ENCODE peak calls at places on chromosome 4, in eight cellular contexts. One of them, this sample, is unnamed.

GRCh38 chr4:7904108-7904516 is 35.5 kb downstream of the AFAP1 start:
- DNase-seq in central memory CD4-positive, alpha-beta T cell: no peak
- DNase-seq in SW 1271: no peak
- DNase-seq in kidney epithelial cell: no peak
- DNase-seq in astrocyte of the hippocampus: peak; percentile 89
- DNase-seq in amygdala: no peak
- DNase-seq in T-helper 2 cell: no peak
- DNase-seq in stomach: no peak
- DNase-seq in this sample: peak; percentile 55

GRCh38 chr4:98905834-98906233 is 23.1 kb downstream of the EIF4E start:
- DNase-seq in central memory CD4-positive, alpha-beta T cell: no peak
- DNase-seq in SW 1271: no peak
- DNase-seq in kidney epithelial cell: no peak
- DNase-seq in astrocyte of the hippocampus: peak; percentile 36
- DNase-seq in amygdala: no peak
- DNase-seq in T-helper 2 cell: no peak
- DNase-seq in stomach: no peak
- DNase-seq in this sample: no peak

GRCh38 chr4:152921284-152921683 is 14.8 kb upstream of the FHDC1 start:
- DNase-seq in central memory CD4-positive, alpha-beta T cell: no peak
- DNase-seq in SW 1271: no peak
- DNase-seq in kidney epithelial cell: no peak
- DNase-seq in astrocyte of the hippocampus: no peak
- DNase-seq in amygdala: no peak
- DNase-seq in T-helper 2 cell: no peak
- DNase-seq in stomach: no peak
- DNase-seq in this sample: no peak

GRCh38 chr4:1238676-1239000 is 10.3 kb downstream of the CTBP1 start:
- DNase-seq in central memory CD4-positive, alpha-beta T cell: no peak
- DNase-seq in SW 1271: no peak
- DNase-seq in kidney epithelial cell: no peak
- DNase-seq in astrocyte of the hippocampus: no peak
- DNase-seq in amygdala: no peak
- DNase-seq in T-helper 2 cell: no peak
- DNase-seq in stomach: no peak
- DNase-seq in this sample: no peak

GRCh38 chr4:94452476-94453300 is 946 bp downstream of the PDLIM5 start:
- DNase-seq in central memory CD4-positive, alpha-beta T cell: no peak
- DNase-seq in SW 1271: peak; percentile 2
- DNase-seq in kidney epithelial cell: peak; percentile 70
- DNase-seq in astrocyte of the hippocampus: peak; percentile 88
- DNase-seq in amygdala: peak; percentile 17
- DNase-seq in T-helper 2 cell: no peak
- DNase-seq in stomach: peak; percentile 83
- DNase-seq in this sample: peak; percentile 74

GRCh38 chr4:159048166-159048886 is 54.6 kb upstream of the RAPGEF2 start:
- DNase-seq in central memory CD4-positive, alpha-beta T cell: no peak
- DNase-seq in SW 1271: no peak
- DNase-seq in kidney epithelial cell: peak; percentile 38
- DNase-seq in astrocyte of the hippocampus: peak; percentile 93
- DNase-seq in amygdala: no peak
- DNase-seq in T-helper 2 cell: no peak
- DNase-seq in stomach: peak; percentile 77
- DNase-seq in this sample: peak; percentile 53

GRCh38 chr4:8765631-8766590 is 105.7 kb downstream of the HMX1 start:
- DNase-seq in central memory CD4-positive, alpha-beta T cell: no peak
- DNase-seq in SW 1271: no peak
- DNase-seq in kidney epithelial cell: no peak
- DNase-seq in astrocyte of the hippocampus: no peak
- DNase-seq in amygdala: no peak
- DNase-seq in T-helper 2 cell: peak; percentile 2
- DNase-seq in stomach: no peak
- DNase-seq in this sample: no peak

GRCh38 chr4:8601556-8601955 is 9.0 kb downstream of the CPZ start:
- DNase-seq in central memory CD4-positive, alpha-beta T cell: no peak
- DNase-seq in SW 1271: no peak
- DNase-seq in kidney epithelial cell: no peak
- DNase-seq in astrocyte of the hippocampus: no peak
- DNase-seq in amygdala: no peak
- DNase-seq in T-helper 2 cell: no peak
- DNase-seq in stomach: no peak
- DNase-seq in this sample: no peak

GRCh38 chr4:120694973-120695372 is 227.6 kb downstream of the PRDM5 start:
- DNase-seq in central memory CD4-positive, alpha-beta T cell: no peak
- DNase-seq in SW 1271: peak; percentile 2
- DNase-seq in kidney epithelial cell: peak; percentile 21
- DNase-seq in astrocyte of the hippocampus: peak; percentile 66
- DNase-seq in amygdala: no peak
- DNase-seq in T-helper 2 cell: no peak
- DNase-seq in stomach: no peak
- DNase-seq in this sample: peak; percentile 76

GRCh38 chr4:144820706-144821105 is 174.8 kb downstream of the HHIP start:
- DNase-seq in central memory CD4-positive, alpha-beta T cell: no peak
- DNase-seq in SW 1271: no peak
- DNase-seq in kidney epithelial cell: no peak
- DNase-seq in astrocyte of the hippocampus: peak; percentile 71
- DNase-seq in amygdala: no peak
- DNase-seq in T-helper 2 cell: no peak
- DNase-seq in stomach: no peak
- DNase-seq in this sample: peak; percentile 62

GRCh38 chr4:1628892-1629703 is 55.0 kb downstream of the FAM53A start:
- DNase-seq in central memory CD4-positive, alpha-beta T cell: peak; percentile 51
- DNase-seq in SW 1271: no peak
- DNase-seq in kidney epithelial cell: no peak
- DNase-seq in astrocyte of the hippocampus: peak; percentile 72
- DNase-seq in amygdala: no peak
- DNase-seq in T-helper 2 cell: peak; percentile 57
- DNase-seq in stomach: peak; percentile 75
- DNase-seq in this sample: no peak

GRCh38 chr4:69760455-69760854 is at the start of gene SULT1B1:
- DNase-seq in central memory CD4-positive, alpha-beta T cell: peak; percentile 65
- DNase-seq in SW 1271: no peak
- DNase-seq in kidney epithelial cell: no peak
- DNase-seq in astrocyte of the hippocampus: peak; percentile 4
- DNase-seq in amygdala: no peak
- DNase-seq in T-helper 2 cell: no peak
- DNase-seq in stomach: peak; percentile 58
- DNase-seq in this sample: peak; percentile 47

GRCh38 chr4:60746172-60746571 is 454.0 kb upstream of the ADGRL3 start:
- DNase-seq in central memory CD4-positive, alpha-beta T cell: no peak
- DNase-seq in SW 1271: no peak
- DNase-seq in kidney epithelial cell: no peak
- DNase-seq in astrocyte of the hippocampus: no peak
- DNase-seq in amygdala: no peak
- DNase-seq in T-helper 2 cell: no peak
- DNase-seq in stomach: no peak
- DNase-seq in this sample: no peak

GRCh38 chr4:15410750-15411149 is 17.1 kb upstream of the C1QTNF7 start:
- DNase-seq in central memory CD4-positive, alpha-beta T cell: peak; percentile 6
- DNase-seq in SW 1271: no peak
- DNase-seq in kidney epithelial cell: no peak
- DNase-seq in astrocyte of the hippocampus: no peak
- DNase-seq in amygdala: no peak
- DNase-seq in T-helper 2 cell: no peak
- DNase-seq in stomach: no peak
- DNase-seq in this sample: no peak

GRCh38 chr4:664713-665231 is 9.3 kb downstream of the ATP5ME start:
- DNase-seq in central memory CD4-positive, alpha-beta T cell: no peak
- DNase-seq in SW 1271: no peak
- DNase-seq in kidney epithelial cell: no peak
- DNase-seq in astrocyte of the hippocampus: no peak
- DNase-seq in amygdala: no peak
- DNase-seq in T-helper 2 cell: peak; percentile 1
- DNase-seq in stomach: no peak
- DNase-seq in this sample: no peak

GRCh38 chr4:184444215-184444952 is 30.0 kb downstream of the IRF2 start:
- DNase-seq in central memory CD4-positive, alpha-beta T cell: no peak
- DNase-seq in SW 1271: no peak
- DNase-seq in kidney epithelial cell: no peak
- DNase-seq in astrocyte of the hippocampus: peak; percentile 47
- DNase-seq in amygdala: no peak
- DNase-seq in T-helper 2 cell: no peak
- DNase-seq in stomach: no peak
- DNase-seq in this sample: no peak

GRCh38 chr4:73446336-73446938 is 10.4 kb downstream of the AFP start:
- DNase-seq in central memory CD4-positive, alpha-beta T cell: no peak
- DNase-seq in SW 1271: no peak
- DNase-seq in kidney epithelial cell: no peak
- DNase-seq in astrocyte of the hippocampus: peak; percentile 46
- DNase-seq in amygdala: no peak
- DNase-seq in T-helper 2 cell: no peak
- DNase-seq in stomach: no peak
- DNase-seq in this sample: no peak

GRCh38 chr4:68906238-68907137 is 45.1 kb downstream of the UGT2A3 start:
- DNase-seq in central memory CD4-positive, alpha-beta T cell: no peak
- DNase-seq in SW 1271: no peak
- DNase-seq in kidney epithelial cell: no peak
- DNase-seq in astrocyte of the hippocampus: no peak
- DNase-seq in amygdala: no peak
- DNase-seq in T-helper 2 cell: no peak
- DNase-seq in stomach: no peak
- DNase-seq in this sample: no peak

GRCh38 chr4:41533685-41534084 is 4.3 kb upstream of the LIMCH1 start:
- DNase-seq in central memory CD4-positive, alpha-beta T cell: no peak
- DNase-seq in SW 1271: no peak
- DNase-seq in kidney epithelial cell: no peak
- DNase-seq in astrocyte of the hippocampus: no peak
- DNase-seq in amygdala: no peak
- DNase-seq in T-helper 2 cell: no peak
- DNase-seq in stomach: peak; percentile 27
- DNase-seq in this sample: no peak

GRCh38 chr4:123922847-123923246 is 526.3 kb downstream of the SPRY1 start:
- DNase-seq in central memory CD4-positive, alpha-beta T cell: no peak
- DNase-seq in SW 1271: no peak
- DNase-seq in kidney epithelial cell: no peak
- DNase-seq in astrocyte of the hippocampus: no peak
- DNase-seq in amygdala: no peak
- DNase-seq in T-helper 2 cell: no peak
- DNase-seq in stomach: no peak
- DNase-seq in this sample: no peak